ENCODE peak calls at places on chromosomes 1 and 21, in five cellular contexts. F, O, S, D and J are unnamed samples.

GRCh38 chr1:81439046-81439823 is 361.5 kb upstream of the ADGRL2 start:
- DNase-seq in F (no peak), O (no peak), S (no peak), D (peak), J (no peak)

GRCh38 chr1:18309552-18310155 is 171.1 kb upstream of the KLHDC7A start:
- DNase-seq in F (no peak), O (no peak), S (no peak), D (no peak), J (no peak)

GRCh38 chr1:30809514-30810263 is 52.1 kb upstream of the LAPTM5 start:
- DNase-seq in F (peak), O (no peak), S (no peak), D (no peak), J (peak)

GRCh38 chr1:55702064-55702463 is 486.9 kb upstream of the USP24 start:
- DNase-seq in F (no peak), O (peak), S (no peak), D (no peak), J (no peak)

GRCh38 chr1:200364121-200364759 is 45.6 kb downstream of the ZNF281 start:
- DNase-seq in F (no peak), O (peak), S (no peak), D (no peak), J (no peak)

GRCh38 chr1:15304708-15305326 is 57.8 kb downstream of the FHAD1 start:
- DNase-seq in F (peak), O (peak), S (peak), D (peak), J (no peak)

GRCh38 chr21:31988492-31989285 is 115.9 kb downstream of the HUNK start:
- DNase-seq in F (no peak), O (no peak), S (no peak), D (no peak), J (no peak)

GRCh38 chr1:160884579-160884978 is 401 bp downstream of the ITLN1 start:
- DNase-seq in F (peak), O (peak), S (no peak), D (no peak), J (no peak)

GRCh38 chr1:4424766-4425165 is 229.6 kb upstream of the AJAP1 start:
- DNase-seq in F (no peak), O (no peak), S (no peak), D (no peak), J (no peak)

GRCh38 chr1:150836129-150836773 is 28.2 kb upstream of the CTSK start:
- DNase-seq in F (no peak), O (no peak), S (no peak), D (no peak), J (no peak)

GRCh38 chr1:52399629-52400028 is 4.6 kb downstream of the ORC1 start:
- DNase-seq in F (no peak), O (no peak), S (no peak), D (no peak), J (no peak)

GRCh38 chr1:174469687-174470086 is 21.9 kb downstream of the GPR52 start:
- DNase-seq in F (no peak), O (no peak), S (no peak), D (no peak), J (no peak)

GRCh38 chr1:32612189-32612881 is 38.0 kb downstream of the ZBTB8OS start:
- DNase-seq in F (peak), O (peak), S (peak), D (peak), J (no peak)
- TF ChIP-seq CTCF in F (no peak), O (no peak), S (peak), D (peak), J (peak)

GRCh38 chr1:20496241-20496661 is 10.2 kb upstream of the CAMK2N1 start:
- DNase-seq in F (no peak), O (no peak), S (no peak), D (no peak), J (no peak)
- H3K4me3 ChIP-seq in F (no peak), O (no peak), S (no peak), D (no peak), J (no peak)

DNA sequence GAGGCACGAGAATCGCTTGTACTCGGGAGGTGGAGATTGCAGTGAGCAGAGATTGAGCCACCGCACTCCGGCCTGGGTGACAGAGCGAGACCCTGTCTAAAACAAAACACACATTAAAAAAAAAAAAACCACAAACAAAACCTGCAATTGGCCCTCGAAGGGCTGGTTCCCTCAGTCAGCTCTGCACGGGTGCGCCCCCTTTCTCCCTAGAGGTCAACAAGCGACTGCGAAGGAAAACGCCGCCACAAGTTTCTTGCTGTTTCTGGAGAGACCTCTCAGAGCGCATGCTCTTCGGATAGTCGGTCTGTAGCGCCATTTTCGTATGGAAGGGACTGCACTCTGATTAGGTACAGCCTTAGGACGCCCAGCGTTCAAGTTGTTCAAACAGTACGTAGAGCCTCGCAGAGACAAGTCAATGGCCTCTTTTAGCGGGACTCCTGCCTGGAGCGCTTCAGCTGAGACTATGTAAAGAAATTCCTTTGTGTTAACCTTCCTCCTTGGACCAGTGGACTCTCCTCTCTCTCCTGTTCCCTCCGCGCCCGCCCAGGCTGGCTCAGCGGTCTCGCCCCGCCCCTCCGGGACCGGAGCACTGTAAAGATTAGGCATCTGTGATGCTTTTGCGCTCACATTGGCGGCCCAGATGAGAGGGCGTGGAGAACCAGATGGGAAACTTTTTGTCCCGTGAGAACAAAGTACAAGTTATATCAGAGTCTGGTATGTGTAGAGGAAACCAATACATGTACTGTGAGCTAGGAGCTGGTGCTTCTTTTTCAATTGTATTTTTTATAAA is 1.0 kb upstream of the CDC14A start:
- DNase-seq in F (peak), O (peak), S (peak), D (peak), J (peak)
- TF ChIP-seq CTCF in F (peak), O (peak), S (peak), D (peak), J (peak)

GRCh38 chr1:118202076-118202608 is 17.1 kb upstream of the SPAG17 start:
- DNase-seq in F (no peak), O (no peak), S (no peak), D (no peak), J (no peak)
- H3K4me3 ChIP-seq in F (no peak), O (no peak), S (no peak), D (no peak), J (no peak)

GRCh38 chr1:204206121-204206520 is 7.7 kb downstream of the GOLT1A start:
- DNase-seq in F (no peak), O (no peak), S (no peak), D (no peak), J (no peak)
- TF ChIP-seq CTCF in F (no peak), O (no peak), S (no peak), D (no peak), J (peak)